ENCODE peak calls at places on chromosomes 6 and 20, in eight cellular contexts. One of them, this sample, is unnamed.

GRCh38 chr6:53925891-53926290 is 131.1 kb downstream of the LRRC1 start:
- DNase-seq in activated CD4-positive, CD25-positive, alpha-beta regulatory T cell: no peak
- DNase-seq in activated T-cell treated with anti-CD3 and anti-CD28 coated beads, Interleukin-2, amount 50 U/mL, for 4 hours: no peak
- DNase-seq in AG08396: no peak
- DNase-seq in WTC11: no peak
- DNase-seq in stimulated activated CD8-positive, alpha-beta memory T cell treated with anti-CD3 and anti-CD28 coated beads, Interleukin-4, amount 100 ng/mL, for 24 hours: no peak
- DNase-seq in head of caudate nucleus: no peak
- DNase-seq in stimulated activated CD4-positive, alpha-beta T cell treated with anti-CD3 and anti-CD28 coated beads, Interleukin-2, amount 100 ng/mL, for 48 hours: no peak
- DNase-seq in this sample: no peak

GRCh38 chr6:155022726-155023125 is 27.6 kb downstream of the TIAM2 start:
- DNase-seq in activated CD4-positive, CD25-positive, alpha-beta regulatory T cell: no peak
- DNase-seq in activated T-cell treated with anti-CD3 and anti-CD28 coated beads, Interleukin-2, amount 50 U/mL, for 4 hours: no peak
- DNase-seq in AG08396: no peak
- DNase-seq in WTC11: no peak
- DNase-seq in stimulated activated CD8-positive, alpha-beta memory T cell treated with anti-CD3 and anti-CD28 coated beads, Interleukin-4, amount 100 ng/mL, for 24 hours: no peak
- DNase-seq in head of caudate nucleus: no peak
- DNase-seq in stimulated activated CD4-positive, alpha-beta T cell treated with anti-CD3 and anti-CD28 coated beads, Interleukin-2, amount 100 ng/mL, for 48 hours: no peak
- DNase-seq in this sample: no peak

GRCh38 chr6:21227486-21227885 is 366.1 kb upstream of the SOX4 start:
- DNase-seq in activated CD4-positive, CD25-positive, alpha-beta regulatory T cell: no peak
- DNase-seq in activated T-cell treated with anti-CD3 and anti-CD28 coated beads, Interleukin-2, amount 50 U/mL, for 4 hours: no peak
- DNase-seq in AG08396: peak; percentile 12
- DNase-seq in WTC11: no peak
- DNase-seq in stimulated activated CD8-positive, alpha-beta memory T cell treated with anti-CD3 and anti-CD28 coated beads, Interleukin-4, amount 100 ng/mL, for 24 hours: no peak
- DNase-seq in head of caudate nucleus: no peak
- DNase-seq in stimulated activated CD4-positive, alpha-beta T cell treated with anti-CD3 and anti-CD28 coated beads, Interleukin-2, amount 100 ng/mL, for 48 hours: no peak
- DNase-seq in this sample: peak; percentile 61

GRCh38 chr6:106974337-106974998 is at the start of gene CD24:
- DNase-seq in activated CD4-positive, CD25-positive, alpha-beta regulatory T cell: no peak
- DNase-seq in activated T-cell treated with anti-CD3 and anti-CD28 coated beads, Interleukin-2, amount 50 U/mL, for 4 hours: peak; percentile 18
- DNase-seq in AG08396: no peak
- DNase-seq in WTC11: peak; percentile 78
- DNase-seq in stimulated activated CD8-positive, alpha-beta memory T cell treated with anti-CD3 and anti-CD28 coated beads, Interleukin-4, amount 100 ng/mL, for 24 hours: peak; percentile 21
- DNase-seq in head of caudate nucleus: no peak
- DNase-seq in stimulated activated CD4-positive, alpha-beta T cell treated with anti-CD3 and anti-CD28 coated beads, Interleukin-2, amount 100 ng/mL, for 48 hours: peak; percentile 4
- DNase-seq in this sample: peak; percentile 13

GRCh38 chr6:3773696-3774298 is 22.3 kb upstream of the PXDC1 start:
- DNase-seq in activated CD4-positive, CD25-positive, alpha-beta regulatory T cell: no peak
- DNase-seq in activated T-cell treated with anti-CD3 and anti-CD28 coated beads, Interleukin-2, amount 50 U/mL, for 4 hours: no peak
- DNase-seq in AG08396: no peak
- DNase-seq in WTC11: no peak
- DNase-seq in stimulated activated CD8-positive, alpha-beta memory T cell treated with anti-CD3 and anti-CD28 coated beads, Interleukin-4, amount 100 ng/mL, for 24 hours: no peak
- DNase-seq in head of caudate nucleus: no peak
- DNase-seq in stimulated activated CD4-positive, alpha-beta T cell treated with anti-CD3 and anti-CD28 coated beads, Interleukin-2, amount 100 ng/mL, for 48 hours: no peak
- DNase-seq in this sample: no peak

GRCh38 chr20:32610897-32611218 is 25.7 kb upstream of the NOL4L start:
- DNase-seq in activated CD4-positive, CD25-positive, alpha-beta regulatory T cell: no peak
- DNase-seq in activated T-cell treated with anti-CD3 and anti-CD28 coated beads, Interleukin-2, amount 50 U/mL, for 4 hours: no peak
- DNase-seq in AG08396: no peak
- DNase-seq in WTC11: no peak
- DNase-seq in stimulated activated CD8-positive, alpha-beta memory T cell treated with anti-CD3 and anti-CD28 coated beads, Interleukin-4, amount 100 ng/mL, for 24 hours: no peak
- DNase-seq in head of caudate nucleus: no peak
- DNase-seq in stimulated activated CD4-positive, alpha-beta T cell treated with anti-CD3 and anti-CD28 coated beads, Interleukin-2, amount 100 ng/mL, for 48 hours: no peak
- DNase-seq in this sample: no peak

GRCh38 chr6:169296170-169296569 is 42.5 kb upstream of the THBS2 start:
- DNase-seq in activated CD4-positive, CD25-positive, alpha-beta regulatory T cell: no peak
- DNase-seq in activated T-cell treated with anti-CD3 and anti-CD28 coated beads, Interleukin-2, amount 50 U/mL, for 4 hours: no peak
- DNase-seq in AG08396: no peak
- DNase-seq in WTC11: no peak
- DNase-seq in stimulated activated CD8-positive, alpha-beta memory T cell treated with anti-CD3 and anti-CD28 coated beads, Interleukin-4, amount 100 ng/mL, for 24 hours: no peak
- DNase-seq in head of caudate nucleus: no peak
- DNase-seq in stimulated activated CD4-positive, alpha-beta T cell treated with anti-CD3 and anti-CD28 coated beads, Interleukin-2, amount 100 ng/mL, for 48 hours: no peak
- DNase-seq in this sample: no peak

GRCh38 chr6:34201455-34202098 is 35.1 kb upstream of the HMGA1 start:
- DNase-seq in activated CD4-positive, CD25-positive, alpha-beta regulatory T cell: no peak
- DNase-seq in activated T-cell treated with anti-CD3 and anti-CD28 coated beads, Interleukin-2, amount 50 U/mL, for 4 hours: no peak
- DNase-seq in AG08396: peak; percentile 38
- DNase-seq in WTC11: no peak
- DNase-seq in stimulated activated CD8-positive, alpha-beta memory T cell treated with anti-CD3 and anti-CD28 coated beads, Interleukin-4, amount 100 ng/mL, for 24 hours: no peak
- DNase-seq in head of caudate nucleus: no peak
- DNase-seq in stimulated activated CD4-positive, alpha-beta T cell treated with anti-CD3 and anti-CD28 coated beads, Interleukin-2, amount 100 ng/mL, for 48 hours: no peak
- DNase-seq in this sample: no peak